ENCODE peak calls at places on chromosomes 11 and 22, in five cellular contexts. Y is WTC11, D is dorsolateral prefrontal cortex, R is pancreas, E is AG09309. P is an unnamed sample.

GRCh38 chr11:124763156-124763947 is 1.3 kb upstream of the ESAM start:
- DNase-seq in R (peak; percentile 85), D (peak; percentile 81), Y (peak; percentile 91), E (no peak), P (peak; percentile 55)

GRCh38 chr11:75198278-75198948 is 42.2 kb upstream of the TPBGL start:
- DNase-seq in D (no peak), R (no peak), E (no peak), Y (no peak), P (no peak)

GRCh38 chr11:6625832-6626420 is 6.7 kb upstream of the TPP1 start:
- DNase-seq in Y (no peak), D (no peak), E (no peak), R (no peak), P (no peak)

GRCh38 chr11:74011360-74012071 is 2.6 kb upstream of the UCP3 start:
- DNase-seq in D (no peak), E (no peak), R (no peak), Y (no peak), P (no peak)

GRCh38 chr22:45785458-45785857 is 113.8 kb downstream of the ATXN10 start:
- DNase-seq in D (no peak), E (no peak), R (no peak), Y (no peak), P (no peak)

GRCh38 chr11:65130631-65131416 is 3.5 kb downstream of the SYVN1 start:
- DNase-seq in D (no peak), E (no peak), Y (no peak), R (no peak), P (no peak)

GRCh38 chr11:22163394-22163797 is 29.5 kb upstream of the ANO5 start:
- DNase-seq in D (no peak), E (no peak), Y (no peak), R (no peak), P (no peak)

GRCh38 chr11:119195680-119196079 is 10.4 kb downstream of the NHERF4 start:
- DNase-seq in E (no peak), D (no peak), Y (peak; percentile 94), R (no peak), P (peak; percentile 70)

GRCh38 chr11:29271616-29272015 is 745.2 kb downstream of the KCNA4 start:
- DNase-seq in E (no peak), R (no peak), Y (no peak), D (no peak), P (no peak)

GRCh38 chr11:114820621-114821020 is 142.3 kb downstream of the NXPE2 start:
- DNase-seq in Y (no peak), R (no peak), E (no peak), D (no peak), P (no peak)

GRCh38 chr11:1755344-1756023 is 5.1 kb upstream of the IFITM10 start:
- DNase-seq in Y (no peak), D (peak; percentile 48), E (no peak), R (no peak), P (no peak)

GRCh38 chr11:9740202-9740881 is 76.5 kb downstream of the SWAP70 start:
- DNase-seq in D (no peak), E (no peak), Y (no peak), R (no peak), P (no peak)

GRCh38 chr11:61971177-61972111 is 4.0 kb upstream of the FTH1 start:
- DNase-seq in E (peak; percentile 97), D (peak; percentile 92), R (peak; percentile 99), Y (peak; percentile 98), P (peak; percentile 99)

GRCh38 chr11:57202282-57202681 is 20.5 kb downstream of the LRRC55 start:
- DNase-seq in D (no peak), Y (no peak), R (no peak), E (no peak), P (no peak)

GRCh38 chr11:96393753-96394348 is 4.0 kb downstream of the JRKL start:
- DNase-seq in Y (no peak), E (no peak), R (no peak), D (no peak), P (peak; percentile 53)

GRCh38 chr22:35921777-35922176 is 106.8 kb downstream of the RBFOX2 start:
- DNase-seq in Y (peak; percentile 39), E (peak; percentile 78), R (peak; percentile 67), D (no peak), P (peak; percentile 90)

GRCh38 chr11:118522571-118523072 is 4.7 kb upstream of the TTC36 start:
- DNase-seq in D (no peak), E (no peak), R (no peak), Y (peak; percentile 51), P (peak; percentile 24)

GRCh38 chr11:115712296-115712695 is 208.1 kb upstream of the CADM1 start:
- DNase-seq in E (no peak), Y (no peak), R (no peak), D (no peak), P (no peak)

GRCh38 chr22:36486619-36487384 is 5.4 kb upstream of the TXN2 start:
- DNase-seq in Y (peak; percentile 77), E (no peak), D (no peak), R (no peak), P (peak; percentile 52)

GRCh38 chr22:24189249-24190158 is 8.2 kb downstream of the SUSD2 start:
- DNase-seq in D (peak; percentile 64), R (peak; percentile 57), E (no peak), Y (peak; percentile 86), P (peak; percentile 39)

GRCh38 chr11:77854838-77855237 is 33.9 kb downstream of the AAMDC start:
- DNase-seq in R (no peak), E (no peak), Y (no peak), D (no peak), P (no peak)

GRCh38 chr11:79294845-79295520 is 145.8 kb downstream of the TENM4 start:
- DNase-seq in D (no peak), E (no peak), R (no peak), Y (no peak), P (peak; percentile 55)

GRCh38 chr22:26487996-26488395 is 4.3 kb downstream of the SRRD start:
- DNase-seq in D (no peak), R (no peak), Y (no peak), E (no peak), P (no peak)

GRCh38 chr11:5364214-5364613 is 12.9 kb downstream of the OR51B6 start:
- DNase-seq in E (no peak), D (no peak), Y (no peak), R (no peak), P (peak; percentile 82)

GRCh38 chr22:32410459-32410858 is 1.6 kb downstream of the RTCB start:
- DNase-seq in E (no peak), D (no peak), R (no peak), Y (no peak), P (no peak)

GRCh38 chr11:128848815-128849455 is 18.2 kb downstream of the KCNJ1 start:
- DNase-seq in R (peak; percentile 49), Y (peak; percentile 90), D (no peak), E (no peak), P (peak; percentile 37)

GRCh38 chr22:50739894-50740293 is 1.9 kb downstream of the ACR start:
- DNase-seq in E (no peak), R (no peak), Y (no peak), D (no peak), P (no peak)

GRCh38 chr11:65479184-65480145 is 19.4 kb upstream of the MALAT1 start:
- DNase-seq in R (peak; percentile 72), Y (peak; percentile 43), E (peak; percentile 96), D (peak; percentile 63), P (peak; percentile 78)

GRCh38 chr11:60485987-60486386 is 6.6 kb upstream of the MS4A12 start:
- DNase-seq in D (no peak), R (peak; percentile 25), Y (peak; percentile 57), E (no peak), P (no peak)

GRCh38 chr11:15967966-15968365 is 388.4 kb downstream of the SOX6 start:
- DNase-seq in Y (no peak), E (no peak), R (no peak), D (no peak), P (no peak)

P was measured in RPMI7951.